ENCODE peak calls at places on chromosomes 11 and 22, in nine cellular contexts. One of them, this sample, is unnamed.

GRCh38 chr11:124069429-124070401 is 28.6 kb upstream of the OR10G7 start:
- DNase-seq in lower leg skin: peak
- DNase-seq in GDM1: peak
- DNase-seq in NCI-H187 treated with DMSO at 0.1 percent for 48 hours: no peak
- DNase-seq in activated CD4-positive, alpha-beta T cell treated with anti-CD3 and anti-CD28 coated beads, Interleukin-2, amount 50 U/mL, for 48 hours: peak
- DNase-seq in substantia nigra: peak
- DNase-seq in NCI-H1930: peak
- DNase-seq in cardiac septum: no peak
- DNase-seq in stimulated activated CD8-positive, alpha-beta memory T cell treated with anti-CD3 and anti-CD28 coated beads, Interleukin-7, amount 100 ng/mL, for 4 hours: no peak
- DNase-seq in this sample: peak

GRCh38 chr11:45859661-45860140 is 12.4 kb downstream of the CRY2 start:
- DNase-seq in cardiac septum: peak
- DNase-seq in lower leg skin: peak
- DNase-seq in substantia nigra: peak
- DNase-seq in NCI-H1930: no peak
- DNase-seq in stimulated activated CD8-positive, alpha-beta memory T cell treated with anti-CD3 and anti-CD28 coated beads, Interleukin-7, amount 100 ng/mL, for 4 hours: no peak
- DNase-seq in NCI-H187 treated with DMSO at 0.1 percent for 48 hours: peak
- DNase-seq in GDM1: no peak
- DNase-seq in activated CD4-positive, alpha-beta T cell treated with anti-CD3 and anti-CD28 coated beads, Interleukin-2, amount 50 U/mL, for 48 hours: no peak
- DNase-seq in this sample: no peak

GRCh38 chr22:50246242-50247175 is 1.7 kb upstream of the TUBGCP6 start:
- DNase-seq in cardiac septum: no peak
- DNase-seq in substantia nigra: no peak
- DNase-seq in activated CD4-positive, alpha-beta T cell treated with anti-CD3 and anti-CD28 coated beads, Interleukin-2, amount 50 U/mL, for 48 hours: no peak
- DNase-seq in lower leg skin: no peak
- DNase-seq in NCI-H1930: no peak
- DNase-seq in NCI-H187 treated with DMSO at 0.1 percent for 48 hours: no peak
- DNase-seq in stimulated activated CD8-positive, alpha-beta memory T cell treated with anti-CD3 and anti-CD28 coated beads, Interleukin-7, amount 100 ng/mL, for 4 hours: no peak
- DNase-seq in GDM1: no peak
- DNase-seq in this sample: no peak

GRCh38 chr22:19634206-19634536 is 80.1 kb upstream of the SEPTIN5 start:
- DNase-seq in stimulated activated CD8-positive, alpha-beta memory T cell treated with anti-CD3 and anti-CD28 coated beads, Interleukin-7, amount 100 ng/mL, for 4 hours: no peak
- DNase-seq in NCI-H1930: no peak
- DNase-seq in NCI-H187 treated with DMSO at 0.1 percent for 48 hours: no peak
- DNase-seq in lower leg skin: no peak
- DNase-seq in GDM1: no peak
- DNase-seq in activated CD4-positive, alpha-beta T cell treated with anti-CD3 and anti-CD28 coated beads, Interleukin-2, amount 50 U/mL, for 48 hours: no peak
- DNase-seq in substantia nigra: no peak
- DNase-seq in cardiac septum: no peak
- DNase-seq in this sample: no peak

GRCh38 chr11:132111781-132112380 is 741.5 kb downstream of the NTM start:
- DNase-seq in substantia nigra: no peak
- DNase-seq in cardiac septum: no peak
- DNase-seq in NCI-H187 treated with DMSO at 0.1 percent for 48 hours: no peak
- DNase-seq in activated CD4-positive, alpha-beta T cell treated with anti-CD3 and anti-CD28 coated beads, Interleukin-2, amount 50 U/mL, for 48 hours: no peak
- DNase-seq in stimulated activated CD8-positive, alpha-beta memory T cell treated with anti-CD3 and anti-CD28 coated beads, Interleukin-7, amount 100 ng/mL, for 4 hours: no peak
- DNase-seq in lower leg skin: no peak
- DNase-seq in GDM1: no peak
- DNase-seq in NCI-H1930: no peak
- DNase-seq in this sample: no peak

GRCh38 chr11:121464352-121464946 is 11.7 kb upstream of the SORL1-AS1 start:
- DNase-seq in substantia nigra: peak
- DNase-seq in NCI-H1930: no peak
- DNase-seq in NCI-H187 treated with DMSO at 0.1 percent for 48 hours: no peak
- DNase-seq in GDM1: peak
- DNase-seq in cardiac septum: peak
- DNase-seq in stimulated activated CD8-positive, alpha-beta memory T cell treated with anti-CD3 and anti-CD28 coated beads, Interleukin-7, amount 100 ng/mL, for 4 hours: peak
- DNase-seq in lower leg skin: peak
- DNase-seq in activated CD4-positive, alpha-beta T cell treated with anti-CD3 and anti-CD28 coated beads, Interleukin-2, amount 50 U/mL, for 48 hours: peak
- DNase-seq in this sample: no peak

GRCh38 chr11:43116071-43116470 is 195.7 kb upstream of the API5 start:
- DNase-seq in stimulated activated CD8-positive, alpha-beta memory T cell treated with anti-CD3 and anti-CD28 coated beads, Interleukin-7, amount 100 ng/mL, for 4 hours: no peak
- DNase-seq in substantia nigra: no peak
- DNase-seq in cardiac septum: no peak
- DNase-seq in NCI-H1930: no peak
- DNase-seq in GDM1: no peak
- DNase-seq in activated CD4-positive, alpha-beta T cell treated with anti-CD3 and anti-CD28 coated beads, Interleukin-2, amount 50 U/mL, for 48 hours: no peak
- DNase-seq in lower leg skin: no peak
- DNase-seq in NCI-H187 treated with DMSO at 0.1 percent for 48 hours: no peak
- DNase-seq in this sample: no peak

GRCh38 chr22:25839755-25840154 is 97.8 kb downstream of the MYO18B start:
- DNase-seq in GDM1: no peak
- DNase-seq in NCI-H1930: no peak
- DNase-seq in lower leg skin: no peak
- DNase-seq in cardiac septum: no peak
- DNase-seq in activated CD4-positive, alpha-beta T cell treated with anti-CD3 and anti-CD28 coated beads, Interleukin-2, amount 50 U/mL, for 48 hours: no peak
- DNase-seq in NCI-H187 treated with DMSO at 0.1 percent for 48 hours: no peak
- DNase-seq in substantia nigra: no peak
- DNase-seq in stimulated activated CD8-positive, alpha-beta memory T cell treated with anti-CD3 and anti-CD28 coated beads, Interleukin-7, amount 100 ng/mL, for 4 hours: no peak
- DNase-seq in this sample: no peak